ENCODE peak calls at places on chromosome X, in four cellular contexts. F is HL-60, O is K562, Y is GM12878. M is an unnamed sample.
A peak's percentile ranks its signal among the peaks of the same experiment; 100 is the strongest.

GRCh38 chrX:110021180-110022022 is 18.5 kb downstream of the TMEM164 start:
- DNase-seq in F (no peak), O (no peak), Y (no peak), M (no peak)

GRCh38 chrX:23332101-23332887 is 2.4 kb upstream of the PTCHD1 start:
- DNase-seq in F (no peak), O (no peak), Y (no peak), M (no peak)

GRCh38 chrX:65196758-65197371 is 220.6 kb upstream of the ZC4H2 start:
- DNase-seq in F (no peak), O (peak; percentile 2), Y (no peak), M (no peak)

GRCh38 chrX:31508338-31508737 is 436.5 kb upstream of the FTHL17 start:
- DNase-seq in F (no peak), O (no peak), Y (no peak), M (no peak)

GRCh38 chrX:80173261-80173660 is 158.7 kb downstream of the TBX22 start:
- DNase-seq in F (no peak), O (no peak), Y (no peak), M (no peak)

GRCh38 chrX:154354516-154354915 is 19.9 kb downstream of the FLNA start:
- DNase-seq in F (no peak), O (no peak), Y (no peak), M (no peak)

GRCh38 chrX:109936114-109936513 is 66.8 kb upstream of the TMEM164 start:
- DNase-seq in F (no peak), O (no peak), Y (no peak), M (no peak)

GRCh38 chrX:49271341-49271740 is 1.7 kb downstream of the PPP1R3F start:
- DNase-seq in F (no peak), O (no peak), Y (no peak), M (no peak)

GRCh38 chrX:118847676-118848075 is 24.1 kb downstream of the ZCCHC12 start:
- DNase-seq in F (no peak), O (peak; percentile 65), Y (no peak), M (no peak)

GRCh38 chrX:41875142-41875541 is 48.2 kb downstream of the CASK start:
- DNase-seq in F (no peak), O (no peak), Y (no peak), M (no peak)

GRCh38 chrX:116009871-116010710 is 160.5 kb upstream of the AGTR2 start:
- DNase-seq in F (no peak), O (no peak), Y (peak; percentile 36), M (no peak)

GRCh38 chrX:17032351-17032750 is 85.9 kb downstream of the REPS2 start:
- DNase-seq in F (no peak), O (no peak), Y (no peak), M (no peak)

GRCh38 chrX:74119016-74119910 is 184.7 kb upstream of the ZCCHC13 start:
- DNase-seq in F (no peak), O (no peak), Y (no peak), M (no peak)

GRCh38 chrX:137058339-137059127 is 24.7 kb upstream of the GPR101 start:
- DNase-seq in F (no peak), O (no peak), Y (no peak), M (no peak)

GRCh38 chrX:17944833-17945497 is 83.9 kb upstream of the RAI2 start:
- DNase-seq in F (no peak), O (peak; percentile 40), Y (no peak), M (no peak)

GRCh38 chrX:3176439-3176820 is 135.2 kb downstream of the ARSF start:
- DNase-seq in F (no peak), O (no peak), Y (no peak), M (no peak)

GRCh38 chrX:103666202-103667107 is 20.0 kb downstream of the MORF4L2 start:
- DNase-seq in F (no peak), O (no peak), Y (no peak), M (no peak)

GRCh38 chrX:118551426-118551825 is 55.8 kb downstream of the DOCK11 start:
- DNase-seq in F (no peak), O (no peak), Y (no peak), M (no peak)

GRCh38 chrX:71532078-71532752 is 689 bp upstream of the OGT start:
- DNase-seq in F (no peak), O (peak; percentile 69), Y (no peak), M (no peak)

GRCh38 chrX:109049903-109050302 is 313.5 kb upstream of the IRS4 start:
- DNase-seq in F (no peak), O (no peak), Y (no peak), M (no peak)

GRCh38 chrX:109733658-109734022 is 583 bp upstream of the ACSL4 start:
- DNase-seq in F (no peak), O (no peak), Y (no peak), M (no peak)

GRCh38 chrX:124211312-124211942 is 121.0 kb upstream of the TEX13D start:
- DNase-seq in F (no peak), O (peak; percentile 46), Y (no peak), M (no peak)

GRCh38 chrX:67601771-67602170 is 58.0 kb downstream of the AR start:
- DNase-seq in F (no peak), O (no peak), Y (no peak), M (no peak)

GRCh38 chrX:51158261-51158660 is 174.4 kb upstream of the NUDT10 start:
- DNase-seq in F (no peak), O (no peak), Y (no peak), M (no peak)

GRCh38 chrX:46597774-46598173 is 24.2 kb downstream of the CHST7 start:
- DNase-seq in F (no peak), O (no peak), Y (no peak), M (no peak)

GRCh38 chrX:10208281-10208856 is 51.6 kb downstream of the CLCN4 start:
- DNase-seq in F (no peak), O (no peak), Y (no peak), M (no peak)

GRCh38 chrX:41667631-41668030 is 21.1 kb upstream of the GPR34 start:
- DNase-seq in F (no peak), O (no peak), Y (no peak), M (no peak)

GRCh38 chrX:112997991-112998390 is 157.4 kb upstream of the AMOT start:
- DNase-seq in F (no peak), O (no peak), Y (no peak), M (no peak)

GRCh38 chrX:17860179-17860780 is 818 bp downstream of the RAI2 start:
- DNase-seq in F (no peak), O (no peak), Y (no peak), M (no peak)

GRCh38 chrX:56232221-56233082 is at the start of gene KLF8:
- DNase-seq in F (no peak), O (peak; percentile 33), Y (no peak), M (no peak)

GRCh38 chrX:2679534-2680485 is 11.3 kb upstream of the CD99 start:
- DNase-seq in F (no peak), O (peak; percentile 41), Y (no peak), M (no peak)

GRCh38 chrX:64152857-64153256 is 52.7 kb downstream of the AMER1 start:
- DNase-seq in F (no peak), O (no peak), Y (no peak), M (no peak)

GRCh38 chrX:36198575-36198974 is 279.0 kb downstream of the CFAP47 start:
- DNase-seq in F (no peak), O (no peak), Y (no peak), M (no peak)
- TF ChIP-seq SPI1 in F (no peak), O (no peak), Y (no peak), M (no peak)

GRCh38 chrX:129955682-129956081 is 26.8 kb upstream of the BCORL1 start:
- DNase-seq in F (no peak), O (no peak), Y (no peak), M (no peak)

GRCh38 chrX:129956145-129956544 is 26.3 kb upstream of the BCORL1 start:
- DNase-seq in F (no peak), O (no peak), Y (no peak), M (no peak)

GRCh38 chrX:129958814-129959492 is 23.5 kb upstream of the BCORL1 start:
- DNase-seq in F (no peak), O (no peak), Y (no peak), M (no peak)

GRCh38 chrX:129956765-129957164 is 25.7 kb upstream of the BCORL1 start:
- DNase-seq in F (no peak), O (no peak), Y (no peak), M (no peak)

GRCh38 chrX:129957241-129958099 is 25.0 kb upstream of the BCORL1 start:
- DNase-seq in F (peak; percentile 61), O (peak; percentile 90), Y (peak; percentile 34), M (no peak)
- TF ChIP-seq SPI1 in F (no peak), O (peak; percentile 21), Y (no peak), M (no peak)

GRCh38 chrX:39899876-39900787 is 197.6 kb downstream of the BCOR start:
- DNase-seq in F (no peak), O (no peak), Y (no peak), M (no peak)
- TF ChIP-seq SPI1 in F (no peak), O (no peak), Y (no peak), M (no peak)

GRCh38 chrX:69107231-69107739 is 58.0 kb downstream of the PJA1 start:
- DNase-seq in F (no peak), O (peak; percentile 75), Y (no peak), M (no peak)
- TF ChIP-seq SPI1 in F (no peak), O (no peak), Y (no peak), M (no peak)

GRCh38 chrX:97070346-97070745 is 186.6 kb downstream of the RPA4 start:
- DNase-seq in F (no peak), O (no peak), Y (no peak), M (no peak)

DNA sequence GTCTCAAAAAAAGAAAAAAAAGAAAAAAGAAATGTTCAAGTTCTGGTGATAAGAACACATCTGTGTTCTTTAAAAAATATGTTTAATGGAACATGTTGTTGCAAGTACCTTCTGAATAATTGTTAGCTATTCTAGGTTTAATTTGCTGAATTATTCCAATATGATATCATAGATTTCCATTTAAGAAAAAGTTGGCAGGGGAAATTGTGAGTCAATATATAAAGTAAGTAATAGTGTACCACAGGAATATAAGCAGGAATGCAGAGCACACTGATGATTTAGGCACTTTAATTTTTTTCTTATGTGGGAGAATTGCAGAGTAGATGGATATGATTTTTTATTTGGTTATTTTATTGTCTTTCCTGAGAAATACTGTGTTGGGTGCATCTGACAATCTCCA is 190.7 kb downstream of the RPA4 start:
- DNase-seq in F (no peak), O (no peak), Y (no peak), M (no peak)
- TF ChIP-seq SPI1 in F (no peak), O (no peak), Y (no peak), M (no peak)

DNA sequence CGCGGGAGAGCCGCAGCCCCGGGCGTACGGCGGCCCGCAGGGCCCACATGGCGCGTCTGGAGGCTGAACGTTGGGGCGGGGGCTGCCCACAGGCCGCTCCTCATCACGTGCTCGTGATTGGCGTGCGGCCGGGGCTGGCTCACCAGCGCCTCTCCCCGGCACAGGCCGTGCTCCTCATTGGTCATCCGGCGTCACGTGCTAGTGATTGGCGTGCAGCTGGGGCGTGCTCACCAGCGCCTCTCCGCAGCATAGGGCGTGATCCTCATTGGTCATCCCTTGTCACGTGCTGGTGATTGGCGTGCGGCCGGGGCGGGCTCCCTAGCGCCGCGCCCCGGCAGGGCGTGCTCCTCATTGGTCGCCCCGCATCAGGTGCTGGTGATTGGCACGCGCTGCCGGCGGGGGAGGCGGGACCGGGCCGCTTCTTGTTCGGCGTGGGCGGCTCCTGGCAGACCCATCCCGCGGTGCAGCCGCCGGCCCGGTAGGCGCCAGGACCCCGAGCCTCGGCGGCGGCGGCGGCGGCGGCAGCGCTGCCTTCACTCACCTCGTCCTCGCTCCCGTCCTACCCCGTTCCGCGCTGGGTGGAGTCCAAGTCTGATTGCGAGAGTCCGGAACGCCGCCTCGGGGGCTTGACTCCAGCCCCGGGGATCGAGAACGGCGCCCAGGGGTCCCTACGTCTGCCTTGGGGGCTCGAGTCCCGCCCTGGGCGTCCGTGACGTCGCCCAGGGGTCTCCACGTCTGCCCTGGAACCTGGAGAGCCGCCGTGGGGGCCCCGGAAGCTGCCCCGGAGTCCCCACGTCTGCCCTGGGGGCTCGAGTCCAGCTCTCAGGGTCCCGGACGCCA is at the start of gene GTPBP6:
- DNase-seq in F (peak; percentile 91), O (peak; percentile 98), Y (peak; percentile 99), M (peak; percentile 90)
- TF ChIP-seq SPI1 in F (no peak), O (no peak), Y (no peak), M (no peak)

M was measured in GM12891.